ENCODE peak calls at places on chromosomes 4 and X, in nine cellular contexts. G, V, C, M, E, Z, N, F and B are unnamed samples.

GRCh38 chr4:15563871-15564270 is 91.3 kb downstream of the FBXL5 start:
- DNase-seq in Z (no peak), M (no peak), N (no peak), E (no peak), C (no peak), V (no peak), F (no peak), G (no peak), B (no peak)

GRCh38 chrX:38109042-38109904 is 102.9 kb downstream of the SYTL5 start:
- DNase-seq in V (no peak), M (no peak), F (no peak), E (no peak), G (no peak), C (no peak), Z (no peak), N (no peak), B (no peak)

GRCh38 chr4:43242611-43243010 is 350.1 kb downstream of the GRXCR1 start:
- DNase-seq in F (no peak), E (no peak), N (peak; percentile 39), Z (no peak), C (no peak), V (no peak), M (peak; percentile 90), G (no peak), B (no peak)

GRCh38 chrX:3712870-3713224 is 602 bp downstream of the PRKX start:
- DNase-seq in F (no peak), V (no peak), N (no peak), E (peak; percentile 48), C (no peak), G (peak; percentile 37), M (no peak), Z (no peak), B (peak; percentile 59)

GRCh38 chr4:1231637-1232360 is 17.1 kb downstream of the CTBP1 start:
- DNase-seq in G (no peak), C (no peak), Z (no peak), E (no peak), M (no peak), V (no peak), N (no peak), F (no peak), B (no peak)

GRCh38 chrX:68929332-68930150 is 100.7 kb downstream of the EFNB1 start:
- DNase-seq in Z (peak; percentile 61), G (peak; percentile 77), N (peak; percentile 85), M (peak; percentile 86), F (peak; percentile 47), C (no peak), E (no peak), V (no peak), B (no peak)

GRCh38 chrX:26664919-26665318 is 448.9 kb downstream of the MAGEB5 start:
- DNase-seq in F (no peak), M (no peak), C (no peak), Z (no peak), V (no peak), N (no peak), G (no peak), E (no peak), B (no peak)

GRCh38 chrX:154021131-154021611 is 1.5 kb upstream of the IRAK1 start:
- DNase-seq in E (no peak), F (no peak), Z (no peak), M (peak; percentile 72), C (no peak), V (no peak), N (peak; percentile 56), G (no peak), B (no peak)

GRCh38 chr4:189021831-189022230 is 882.6 kb downstream of the TRIML1 start:
- DNase-seq in F (no peak), N (peak; percentile 67), G (no peak), M (peak; percentile 25), V (peak; percentile 16), Z (no peak), E (no peak), C (no peak), B (no peak)

GRCh38 chrX:116239944-116240391 is 69.4 kb downstream of the AGTR2 start:
- DNase-seq in N (no peak), F (no peak), Z (no peak), C (no peak), E (no peak), M (peak; percentile 36), V (no peak), G (no peak), B (no peak)

GRCh38 chrX:104668550-104668949 is 102.6 kb downstream of the IL1RAPL2 start:
- DNase-seq in G (no peak), N (peak; percentile 1), V (peak; percentile 14), M (peak; percentile 39), C (no peak), E (no peak), F (no peak), Z (no peak), B (no peak)

GRCh38 chr4:85928775-85929585 is 430.9 kb downstream of the MAPK10 start:
- DNase-seq in C (no peak), G (no peak), N (peak; percentile 47), Z (no peak), F (no peak), V (peak; percentile 33), M (peak; percentile 75), E (no peak), B (no peak)

GRCh38 chr4:105198541-105198940 is 51.9 kb downstream of the TET2 start:
- DNase-seq in Z (no peak), V (no peak), F (no peak), C (no peak), N (no peak), E (no peak), G (no peak), M (peak; percentile 24), B (no peak)

GRCh38 chrX:69424161-69424560 is 80.0 kb upstream of the NALF2 start:
- DNase-seq in N (peak; percentile 16), M (no peak), V (peak; percentile 15), F (no peak), Z (no peak), C (no peak), E (no peak), G (no peak), B (no peak)

GRCh38 chrX:103730147-103730546 is 19.4 kb downstream of the TMEM31 start:
- DNase-seq in F (no peak), E (no peak), V (no peak), N (no peak), Z (no peak), M (peak; percentile 3), G (no peak), C (no peak), B (no peak)

GRCh38 chr4:5500165-5500564 is 208.2 kb downstream of the EVC2 start:
- DNase-seq in V (no peak), M (peak; percentile 14), F (no peak), G (no peak), C (no peak), E (no peak), Z (no peak), N (peak; percentile 58), B (no peak)

GRCh38 chr4:173529505-173530325 is at the start of gene HAND2:
- DNase-seq in E (no peak), M (peak; percentile 25), V (peak; percentile 83), Z (peak; percentile 93), G (peak; percentile 92), F (peak; percentile 82), C (no peak), N (peak; percentile 59), B (no peak)

GRCh38 chrX:46140272-46140671 is 404.9 kb downstream of the ZNF674 start:
- DNase-seq in Z (no peak), M (peak; percentile 49), N (no peak), E (no peak), V (no peak), F (no peak), G (no peak), C (no peak), B (no peak)

GRCh38 chr4:10459305-10459704 is 2.1 kb upstream of the ZNF518B start:
- DNase-seq in N (no peak), F (no peak), G (no peak), Z (no peak), M (no peak), C (no peak), V (no peak), E (no peak), B (no peak)

GRCh38 chrX:133921764-133922389 is 63.5 kb downstream of the GPC3 start:
- DNase-seq in C (no peak), Z (no peak), M (no peak), N (peak; percentile 5), F (no peak), V (peak; percentile 78), E (peak; percentile 43), G (peak; percentile 39), B (peak; percentile 68)

GRCh38 chr4:115332078-115332477 is 218.7 kb upstream of the NDST4 start:
- DNase-seq in C (no peak), E (no peak), N (no peak), V (no peak), M (no peak), G (no peak), Z (no peak), F (no peak), B (no peak)

GRCh38 chr4:40247350-40247749 is 50.5 kb downstream of the RHOH start:
- DNase-seq in V (no peak), F (no peak), G (no peak), Z (no peak), C (peak; percentile 61), M (no peak), N (no peak), E (no peak), B (no peak)

GRCh38 chr4:118905546-118905945 is 16.9 kb downstream of the SYNPO2 start:
- DNase-seq in V (no peak), G (peak; percentile 31), M (peak; percentile 74), N (peak; percentile 57), Z (no peak), C (no peak), F (no peak), E (no peak), B (no peak)

GRCh38 chr4:24168658-24169057 is 278.8 kb upstream of the PPARGC1A start:
- DNase-seq in F (no peak), Z (no peak), C (no peak), V (no peak), G (no peak), M (no peak), N (no peak), E (no peak), B (no peak)
- H3K27ac ChIP-seq in F (no peak overlapping the region), Z (no peak overlapping the region), C (no peak overlapping the region), V (no peak overlapping the region), G (no peak overlapping the region), M (no peak overlapping the region), N (no peak overlapping the region), E (no peak overlapping the region), B (no peak overlapping the region)

GRCh38 chr4:168632246-168632832 is 135.5 kb downstream of the PALLD start:
- DNase-seq in M (peak; percentile 67), F (no peak), E (no peak), Z (no peak), G (no peak), V (peak; percentile 87), C (no peak), N (no peak), B (no peak)
- H3K4me3 ChIP-seq in M (peak overlapping the region; percentile 72), F (peak overlapping the region; percentile 63), E (peak overlapping the region; percentile 60), Z (peak overlapping the region; percentile 42), G (peak overlapping the region; percentile 28), V (peak overlapping the region; percentile 77), C (no peak overlapping the region), N (peak overlapping the region; percentile 54), B (peak overlapping the region; percentile 61)

GRCh38 chr4:150960818-150961217 is 54.3 kb downstream of the LRBA start:
- DNase-seq in F (no peak), C (peak; percentile 4), N (no peak), G (no peak), M (no peak), E (no peak), V (peak; percentile 16), Z (no peak), B (no peak)
- TF ChIP-seq CTCF in F (no peak), C (peak; percentile 42), N (peak; percentile 33), G (no peak), M (peak; percentile 36), E (peak; percentile 49), V (peak; percentile 39), Z (peak; percentile 36), B (peak; percentile 25)

GRCh38 chr4:28886934-28887333 is 1833.2 kb upstream of the PCDH7 start:
- DNase-seq in Z (no peak), E (no peak), N (peak; percentile 54), V (no peak), C (no peak), M (peak; percentile 18), G (no peak), F (no peak), B (no peak)
- H3K27ac ChIP-seq in Z (no peak overlapping the region), E (no peak overlapping the region), N (no peak overlapping the region), V (no peak overlapping the region), C (no peak overlapping the region), M (no peak overlapping the region), G (no peak overlapping the region), F (no peak overlapping the region), B (no peak overlapping the region)